ENCODE peak calls at places on chromosomes 4 and X, in seven cellular contexts. R, Z, E, W, J, K and Q are unnamed samples.

GRCh38 chr4:15754323-15754722 is 23.8 kb upstream of the CD38 start:
- DNase-seq in J (peak; percentile 44), Z (no peak), W (peak; percentile 59), E (peak; percentile 77), R (no peak), K (no peak), Q (no peak)

GRCh38 chrX:40207626-40208025 is 109.9 kb upstream of the BCOR start:
- DNase-seq in E (peak; percentile 19), R (no peak), K (no peak), J (no peak), Z (no peak), W (no peak), Q (peak; percentile 1)

GRCh38 chr4:6329478-6330383 is 60.1 kb downstream of the WFS1 start:
- DNase-seq in J (no peak), R (no peak), W (no peak), E (no peak), Z (no peak), K (peak; percentile 39), Q (no peak)

GRCh38 chr4:168636040-168636439 is 139.2 kb downstream of the PALLD start:
- DNase-seq in K (no peak), R (no peak), J (no peak), W (no peak), Z (no peak), E (no peak), Q (no peak)

GRCh38 chrX:134738986-134739744 is 80.9 kb upstream of the PLAC1 start:
- DNase-seq in J (no peak), K (no peak), R (no peak), Z (no peak), E (no peak), W (no peak), Q (no peak)

GRCh38 chr4:25976780-25977179 is 62.8 kb downstream of the SMIM20 start:
- DNase-seq in R (no peak), K (no peak), E (no peak), W (no peak), J (no peak), Z (no peak), Q (no peak)

GRCh38 chr4:72215198-72215597 is 183.4 kb downstream of the NPFFR2 start:
- DNase-seq in J (no peak), K (no peak), E (no peak), Z (no peak), R (no peak), W (no peak), Q (no peak)

GRCh38 chr4:148021706-148022105 is 289.8 kb downstream of the ARHGAP10 start:
- DNase-seq in E (no peak), Z (no peak), J (no peak), K (no peak), W (no peak), R (no peak), Q (no peak)

GRCh38 chr4:120691106-120691505 is 231.4 kb downstream of the PRDM5 start:
- DNase-seq in E (peak; percentile 30), R (no peak), Z (no peak), W (no peak), J (no peak), K (no peak), Q (no peak)

GRCh38 chr4:102411416-102411815 is 66.1 kb upstream of the SLC39A8 start:
- DNase-seq in R (no peak), K (no peak), Z (no peak), W (no peak), J (no peak), E (no peak), Q (peak; percentile 20)

GRCh38 chrX:97026406-97026805 is 142.7 kb downstream of the RPA4 start:
- DNase-seq in W (no peak), K (no peak), Z (no peak), R (no peak), J (peak; percentile 36), E (peak; percentile 5), Q (no peak)

DNA sequence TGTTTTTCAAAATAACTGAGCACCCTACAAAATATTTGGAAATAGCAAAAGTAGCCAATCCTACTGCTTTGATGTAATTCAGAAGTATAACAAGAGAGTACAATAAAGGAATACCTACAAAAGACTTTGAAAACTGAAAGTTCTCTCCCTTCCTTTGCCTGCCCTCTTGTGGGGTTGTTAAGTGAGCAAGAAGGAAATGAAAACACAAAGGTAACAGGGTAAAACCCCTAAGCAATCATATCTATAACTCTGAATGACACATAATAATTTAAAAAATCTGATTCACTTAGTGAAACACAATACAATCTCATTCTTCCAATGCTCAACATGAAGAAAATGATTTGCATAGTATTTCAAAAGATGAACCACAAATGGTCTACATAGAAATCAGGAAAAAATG is 98.2 kb downstream of the FRYL start:
- DNase-seq in W (no peak), E (peak; percentile 52), Z (no peak), R (no peak), K (no peak), J (peak; percentile 69), Q (peak; percentile 69)
- TF ChIP-seq CTCF in W (peak; percentile 42), E (peak; percentile 56), Z (no peak), R (peak; percentile 74), K (peak; percentile 43), J (peak; percentile 48), Q (peak; percentile 55)

DNA sequence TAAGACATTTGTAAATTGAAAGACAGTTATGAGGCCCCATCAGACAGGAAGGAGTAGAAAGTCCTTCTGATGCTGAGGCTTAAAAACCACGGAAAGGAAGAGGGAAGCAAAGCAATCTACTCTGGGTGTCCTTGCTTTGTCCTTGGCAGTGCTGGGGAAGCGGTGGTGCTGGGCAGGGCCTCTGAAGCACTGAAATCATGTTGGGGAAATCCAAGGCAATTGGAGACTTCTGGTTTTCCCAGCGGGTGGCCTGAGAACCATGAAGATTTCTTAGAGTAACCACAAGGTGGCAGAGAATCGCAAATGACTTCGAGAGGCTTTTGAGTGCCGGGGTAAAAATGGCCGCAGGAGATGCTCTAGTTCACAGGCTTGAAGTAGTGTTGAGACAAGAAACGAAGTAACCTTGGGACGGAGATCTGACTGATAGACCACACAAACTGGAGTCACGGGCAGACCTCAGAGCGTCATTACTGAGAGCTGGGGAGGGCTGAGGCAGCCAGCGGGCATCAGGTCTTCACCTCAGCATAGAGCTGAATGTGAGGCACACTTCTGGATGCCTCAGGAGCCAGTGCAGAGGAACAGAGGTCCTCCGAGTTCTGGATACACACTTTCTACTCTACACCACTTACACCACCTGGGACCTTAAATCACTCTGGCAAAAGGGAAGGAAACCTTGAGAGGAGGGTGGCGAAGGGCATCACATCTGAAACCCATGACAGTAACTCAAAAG is 130.7 kb upstream of the GPRIN3 start:
- DNase-seq in J (peak; percentile 50), R (no peak), K (no peak), W (peak; percentile 61), E (peak; percentile 49), Z (peak; percentile 72), Q (peak; percentile 39)
- H3K4me3 ChIP-seq in J (no peak overlapping the region), R (no peak overlapping the region), K (no peak overlapping the region), W (no peak overlapping the region), E (no peak overlapping the region), Z (no peak overlapping the region), Q (no peak overlapping the region)

DNA sequence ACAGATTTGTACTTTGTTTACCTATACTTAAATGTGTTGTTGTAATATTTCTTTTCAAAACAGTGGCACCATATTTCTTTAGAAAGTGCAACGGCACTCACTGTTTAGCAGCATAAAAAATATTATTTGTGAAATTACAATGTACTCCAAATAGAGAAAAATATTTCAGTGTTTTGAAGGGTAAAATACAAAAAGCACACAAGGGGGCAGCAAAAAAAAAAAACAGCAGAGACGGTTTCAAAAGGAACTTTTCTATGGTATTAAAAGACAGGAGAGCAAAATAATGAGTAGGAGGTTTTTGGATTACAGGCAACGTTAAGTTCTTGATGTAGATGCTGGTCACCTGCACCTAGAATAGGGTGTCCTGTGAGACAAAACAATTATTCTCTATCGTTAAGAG is 2.0 kb downstream of the NUDT11 start:
- DNase-seq in W (no peak), Z (no peak), J (peak; percentile 20), R (no peak), K (no peak), E (no peak), Q (no peak)
- TF ChIP-seq CTCF in W (no peak), Z (no peak), J (no peak), R (no peak), K (no peak), E (peak; percentile 25), Q (no peak)

GRCh38 chr4:30866907-30867306 is 146.7 kb downstream of the PCDH7 start:
- DNase-seq in R (no peak), E (no peak), Z (no peak), K (no peak), W (no peak), J (no peak), Q (peak; percentile 75)
- H3K4me3 ChIP-seq in R (no peak overlapping the region), E (no peak overlapping the region), Z (peak overlapping the region; percentile 8), K (no peak overlapping the region), W (no peak overlapping the region), J (no peak overlapping the region), Q (no peak overlapping the region)

DNA sequence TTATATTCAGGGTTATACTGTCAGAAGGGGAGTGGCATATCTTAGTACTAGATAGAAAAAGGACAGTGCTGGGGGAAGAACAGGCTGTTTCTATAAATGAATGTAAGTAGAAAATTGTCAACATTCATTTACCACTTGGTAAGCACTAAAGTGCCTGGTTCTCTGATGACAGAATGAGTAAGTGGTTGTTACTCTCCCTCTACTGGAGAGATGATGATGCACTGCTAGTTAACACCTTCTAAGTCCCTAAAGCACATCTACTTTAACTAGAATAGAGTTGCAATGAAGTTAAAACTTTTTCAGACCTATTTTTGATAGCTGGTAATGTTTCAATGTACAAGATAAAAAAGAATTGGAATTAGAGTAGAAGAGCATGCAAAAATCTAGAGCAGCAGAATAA is 214.5 kb downstream of the KLHL4 start:
- DNase-seq in J (no peak), R (no peak), Z (no peak), E (no peak), K (no peak), W (no peak), Q (no peak)
- TF ChIP-seq CTCF in J (no peak), R (no peak), Z (no peak), E (no peak), K (no peak), W (no peak), Q (no peak)

DNA sequence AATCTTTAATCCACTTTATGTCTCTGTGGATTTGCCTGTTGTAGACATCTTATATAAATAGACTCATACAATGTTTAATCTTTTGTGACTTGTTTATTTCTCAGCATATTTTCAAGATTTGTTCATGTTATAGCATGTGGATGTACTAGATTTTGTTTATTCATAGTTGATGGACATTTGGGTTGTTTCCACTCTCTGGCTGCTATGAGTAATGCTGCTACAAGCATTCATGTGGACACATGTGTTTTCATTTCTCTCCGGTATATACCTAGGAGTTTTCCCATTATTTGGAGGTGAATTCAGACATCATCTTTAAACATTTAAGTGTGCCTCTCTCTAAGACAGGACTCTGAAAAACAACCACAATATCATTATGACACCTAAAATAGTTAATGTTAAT is 2.3 kb downstream of the IKBKG start:
- DNase-seq in Z (no peak), R (no peak), K (no peak), E (peak; percentile 77), W (no peak), J (no peak), Q (peak; percentile 74)
- H3K4me3 ChIP-seq in Z (no peak overlapping the region), R (no peak overlapping the region), K (no peak overlapping the region), E (no peak overlapping the region), W (no peak overlapping the region), J (no peak overlapping the region), Q (peak overlapping the region; percentile 16)